ENCODE peak calls at places on chromosomes 11 and 22, in six cellular contexts. V, D, E, N, S and Z are unnamed samples.

GRCh38 chr22:38406617-38407016 is 48.4 kb downstream of the KCNJ4 start:
- DNase-seq in V (no peak), D (peak), E (no peak), N (no peak), S (peak), Z (no peak)

GRCh38 chr11:123594921-123595320 is 59.5 kb downstream of the SCN3B start:
- DNase-seq in V (no peak), D (no peak), E (no peak), N (no peak), S (no peak), Z (no peak)

GRCh38 chr11:116853461-116854073 is 16.1 kb upstream of the APOA1 start:
- DNase-seq in V (peak), D (peak), E (no peak), N (peak), S (peak), Z (no peak)

GRCh38 chr22:46609724-46610161 is 10.4 kb upstream of the GRAMD4 start:
- DNase-seq in V (no peak), D (no peak), E (no peak), N (no peak), S (no peak), Z (no peak)

GRCh38 chr11:62504158-62504973 is 42.2 kb downstream of the AHNAK start:
- DNase-seq in V (no peak), D (no peak), E (no peak), N (no peak), S (no peak), Z (no peak)

GRCh38 chr11:12079726-12080556 is 30.4 kb upstream of the MICAL2 start:
- DNase-seq in V (no peak), D (peak), E (no peak), N (peak), S (no peak), Z (no peak)

GRCh38 chr11:32671051-32671450 is 87.4 kb downstream of the EIF3M start:
- DNase-seq in V (no peak), D (no peak), E (no peak), N (no peak), S (no peak), Z (no peak)

GRCh38 chr11:75664366-75664765 is 4.5 kb downstream of the MAP6 start:
- DNase-seq in V (no peak), D (no peak), E (no peak), N (no peak), S (no peak), Z (no peak)

GRCh38 chr22:47691152-47691895 is 928.9 kb downstream of the TBC1D22A start:
- DNase-seq in V (no peak), D (no peak), E (no peak), N (no peak), S (no peak), Z (no peak)

GRCh38 chr11:2933376-2934056 is 4.3 kb upstream of the PHLDA2 start:
- DNase-seq in V (no peak), D (peak), E (no peak), N (no peak), S (peak), Z (no peak)

GRCh38 chr11:124864892-124865180 is 396 bp upstream of the ROBO3 start:
- DNase-seq in V (no peak), D (no peak), E (no peak), N (no peak), S (no peak), Z (no peak)

GRCh38 chr11:12693075-12693473 is 18.9 kb downstream of the TEAD1 start:
- DNase-seq in V (no peak), D (no peak), E (no peak), N (no peak), S (no peak), Z (no peak)

GRCh38 chr11:18769802-18770456 is 21.7 kb downstream of the PTPN5 start:
- DNase-seq in V (no peak), D (no peak), E (no peak), N (no peak), S (no peak), Z (no peak)

GRCh38 chr11:11979487-11980117 is 28.8 kb downstream of the DKK3 start:
- DNase-seq in V (no peak), D (peak), E (no peak), N (peak), S (no peak), Z (peak)

GRCh38 chr11:61955031-61955415 is 4.9 kb downstream of the BEST1 start:
- DNase-seq in V (no peak), D (peak), E (no peak), N (peak), S (peak), Z (no peak)

GRCh38 chr11:93501856-93502255 is 41.3 kb downstream of the SMCO4 start:
- DNase-seq in V (no peak), D (no peak), E (no peak), N (no peak), S (no peak), Z (no peak)

GRCh38 chr22:29071261-29072045 is 1.4 kb upstream of the KREMEN1 start:
- DNase-seq in V (no peak), D (peak), E (no peak), N (no peak), S (no peak), Z (peak)

GRCh38 chr11:103830205-103830604 is 206.2 kb upstream of the DDI1 start:
- DNase-seq in V (no peak), D (no peak), E (no peak), N (no peak), S (no peak), Z (no peak)

GRCh38 chr22:40567106-40567505 is 69.4 kb downstream of the MRTFA start:
- DNase-seq in V (no peak), D (peak), E (no peak), N (no peak), S (no peak), Z (no peak)

GRCh38 chr11:68684385-68685356 is at the start of gene GAL:
- DNase-seq in V (no peak), D (peak), E (no peak), N (no peak), S (no peak), Z (peak)

GRCh38 chr11:76120513-76121081 is 85.7 kb downstream of the WNT11 start:
- DNase-seq in V (no peak), D (no peak), E (no peak), N (no peak), S (no peak), Z (no peak)